ENCODE peak calls at places on chromosomes 11 and 22, in four cellular contexts. Z, L, V and E are unnamed samples.

GRCh38 chr22:26367402-26368245 is 61.4 kb upstream of the ASPHD2 start:
- DNase-seq in Z (no peak), L (peak; percentile 81), V (peak; percentile 54), E (peak; percentile 42)

GRCh38 chr11:106983251-106983650 is 35.0 kb downstream of the GUCY1A2 start:
- DNase-seq in Z (no peak), L (no peak), V (no peak), E (no peak)

GRCh38 chr11:43954241-43954640 is 11.8 kb downstream of the C11orf96 start:
- DNase-seq in Z (no peak), L (no peak), V (no peak), E (no peak)

GRCh38 chr11:130022799-130023198 is 20.2 kb upstream of the PRDM10 start:
- DNase-seq in Z (no peak), L (no peak), V (no peak), E (no peak)

GRCh38 chr22:23237201-23237798 is 57.0 kb downstream of the BCR start:
- DNase-seq in Z (no peak), L (no peak), V (no peak), E (peak; percentile 23)

GRCh38 chr11:44993971-44994705 is 43.5 kb upstream of the TP53I11 start:
- DNase-seq in Z (no peak), L (peak; percentile 39), V (no peak), E (no peak)

GRCh38 chr11:65649656-65650546 is 12.0 kb downstream of the SIPA1 start:
- DNase-seq in Z (no peak), L (no peak), V (no peak), E (no peak)

GRCh38 chr11:43021466-43021865 is 290.3 kb upstream of the API5 start:
- DNase-seq in Z (no peak), L (no peak), V (peak; percentile 13), E (peak; percentile 16)

GRCh38 chr22:21943571-21944448 is 8.8 kb downstream of the PPM1F start:
- DNase-seq in Z (no peak), L (no peak), V (no peak), E (no peak)

GRCh38 chr11:19467904-19468303 is 227.2 kb upstream of the E2F8 start:
- DNase-seq in Z (no peak), L (no peak), V (no peak), E (no peak)

GRCh38 chr11:61098778-61099177 is 3.5 kb upstream of the CD5 start:
- DNase-seq in Z (no peak), L (no peak), V (no peak), E (no peak)
- TF ChIP-seq YY1 in Z (no peak), L (no peak), V (no peak), E (no peak)

DNA sequence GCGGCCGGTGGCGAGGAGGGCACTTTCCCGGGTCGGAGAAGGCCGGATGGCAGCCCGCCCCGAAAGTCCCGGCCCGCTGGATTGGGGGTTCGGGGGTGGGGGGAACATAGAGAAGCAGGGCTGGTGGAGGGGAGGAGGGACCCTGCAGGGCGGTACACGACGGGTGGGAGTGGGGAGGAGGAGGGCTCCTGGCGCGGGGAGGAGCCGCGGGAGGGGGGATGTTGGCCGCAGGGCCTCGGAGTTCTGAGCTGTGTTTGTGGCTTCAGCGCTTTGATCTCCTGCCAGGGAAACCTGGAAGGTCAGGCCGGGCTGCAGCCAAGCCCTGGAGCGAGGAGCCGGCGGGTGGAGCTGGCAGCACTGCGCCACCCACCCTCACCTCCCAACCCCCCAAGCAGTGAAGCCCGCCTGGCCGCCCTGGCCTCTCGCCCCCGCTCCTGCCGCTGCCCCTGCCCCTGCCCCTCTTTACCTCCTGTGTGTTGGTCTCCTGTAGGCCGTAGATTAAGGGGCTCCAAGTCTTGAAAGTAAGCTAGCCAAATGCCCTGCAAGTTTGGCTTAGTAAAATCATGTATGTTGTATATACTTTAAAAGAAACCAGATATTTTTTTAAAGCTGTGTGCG is 30.9 kb downstream of the C22orf31 start:
- DNase-seq in Z (no peak), L (peak; percentile 74), V (peak; percentile 93), E (peak; percentile 43)
- H3K4me3 ChIP-seq in Z (no peak overlapping the region), L (peak overlapping the region; percentile 41), V (peak overlapping the region; percentile 51), E (peak overlapping the region; percentile 23)

GRCh38 chr22:20430641-20431519 is 6.7 kb downstream of the SCARF2 start:
- DNase-seq in Z (no peak), L (peak; percentile 74), V (no peak), E (no peak)
- TF ChIP-seq SUZ12 in Z (no peak), L (peak; percentile 22), V (no peak), E (no peak)

GRCh38 chr11:4700436-4700820 is 2.8 kb upstream of the OR51E2 start:
- DNase-seq in Z (no peak), L (no peak), V (no peak), E (no peak)

GRCh38 chr11:4699697-4700435 is 2.2 kb upstream of the OR51E2 start:
- DNase-seq in Z (peak; percentile 45), L (no peak), V (no peak), E (no peak)

GRCh38 chr11:4704790-4705334 is 278 bp downstream of the MMP26 start:
- DNase-seq in Z (no peak), L (peak; percentile 48), V (no peak), E (no peak)

GRCh38 chr11:4704054-4704789 is at the start of gene MMP26:
- DNase-seq in Z (no peak), L (peak; percentile 46), V (no peak), E (no peak)
- TF ChIP-seq YY1 in Z (no peak), L (no peak), V (no peak), E (no peak)